ENCODE peak calls at places on chromosomes 13 and 19, in four cellular contexts. One of them, this sample, is unnamed. For H3K4me1, the result is how much of the 10 kb centered on the place peaks cover.

GRCh38 chr13:50401721-50402510 is 386.7 kb downstream of the KCNRG start:
- DNase-seq in lung: no peak
- DNase-seq in left ventricle myocardium inferior: no peak
- DNase-seq in testis: no peak
- DNase-seq in this sample: no peak

GRCh38 chr19:38039966-38040365 is 133.0 kb downstream of the SIPA1L3 start:
- DNase-seq in left ventricle myocardium inferior: no peak
- DNase-seq in lung: no peak
- DNase-seq in testis: no peak
- DNase-seq in this sample: no peak

GRCh38 chr19:35986664-35987570 is 8.1 kb upstream of the SDHAF1 start:
- DNase-seq in lung: peak
- DNase-seq in left ventricle myocardium inferior: peak
- DNase-seq in testis: peak
- DNase-seq in this sample: no peak

GRCh38 chr13:25111557-25111956 is 15.6 kb downstream of the PABPC3 start:
- DNase-seq in testis: no peak
- DNase-seq in left ventricle myocardium inferior: no peak
- DNase-seq in lung: no peak
- DNase-seq in this sample: no peak

GRCh38 chr19:14786421-14786851 is 8.1 kb upstream of the ADGRE2 start:
- DNase-seq in left ventricle myocardium inferior: no peak
- DNase-seq in testis: peak
- DNase-seq in lung: no peak
- DNase-seq in this sample: peak

GRCh38 chr13:75838366-75839017 is 202.4 kb downstream of the LMO7 start:
- DNase-seq in left ventricle myocardium inferior: no peak
- DNase-seq in lung: no peak
- DNase-seq in testis: no peak
- DNase-seq in this sample: peak

GRCh38 chr13:83819156-83819555 is 63.1 kb downstream of the SLITRK1 start:
- DNase-seq in lung: no peak
- DNase-seq in left ventricle myocardium inferior: no peak
- DNase-seq in testis: no peak
- DNase-seq in this sample: no peak

GRCh38 chr13:71055644-71056043 is 811.4 kb downstream of the DACH1 start:
- DNase-seq in left ventricle myocardium inferior: no peak
- DNase-seq in testis: no peak
- DNase-seq in lung: no peak
- DNase-seq in this sample: no peak

GRCh38 chr13:23709521-23709920 is 139.3 kb downstream of the TNFRSF19 start:
- DNase-seq in left ventricle myocardium inferior: no peak
- DNase-seq in lung: no peak
- DNase-seq in testis: no peak
- DNase-seq in this sample: no peak

GRCh38 chr13:72259528-72259927 is 392.5 kb upstream of the DACH1 start:
- DNase-seq in testis: no peak
- DNase-seq in left ventricle myocardium inferior: no peak
- DNase-seq in lung: no peak
- DNase-seq in this sample: no peak

GRCh38 chr13:112790735-112791641 is 101.2 kb downstream of the ATP11A start:
- DNase-seq in left ventricle myocardium inferior: no peak
- DNase-seq in lung: no peak
- DNase-seq in testis: no peak
- DNase-seq in this sample: no peak

GRCh38 chr13:76129305-76130040 is 493.3 kb downstream of the LMO7 start:
- DNase-seq in lung: no peak
- DNase-seq in left ventricle myocardium inferior: no peak
- DNase-seq in testis: no peak
- DNase-seq in this sample: no peak

GRCh38 chr19:49151339-49152217 is 3.6 kb downstream of the HRC start:
- DNase-seq in lung: peak
- DNase-seq in left ventricle myocardium inferior: peak
- DNase-seq in testis: peak
- DNase-seq in this sample: peak

GRCh38 chr19:33241530-33242101 is 16.0 kb upstream of the SLC7A10 start:
- DNase-seq in testis: no peak
- DNase-seq in lung: no peak
- DNase-seq in left ventricle myocardium inferior: no peak
- DNase-seq in this sample: no peak

GRCh38 chr13:76764429-76764828 is 121.8 kb downstream of the KCTD12 start:
- DNase-seq in testis: peak
- DNase-seq in left ventricle myocardium inferior: peak
- DNase-seq in lung: peak
- DNase-seq in this sample: no peak

GRCh38 chr13:97715763-97716162 is 237.7 kb upstream of the IPO5 start:
- DNase-seq in testis: no peak
- DNase-seq in left ventricle myocardium inferior: no peak
- DNase-seq in lung: no peak
- DNase-seq in this sample: no peak

GRCh38 chr19:58581227-58582141 is 8.3 kb upstream of the MZF1 start:
- DNase-seq in left ventricle myocardium inferior: peak
- DNase-seq in lung: peak
- DNase-seq in testis: peak
- DNase-seq in this sample: peak

GRCh38 chr13:80348750-80349149 is 7.8 kb upstream of the SPRY2 start:
- DNase-seq in left ventricle myocardium inferior: no peak
- DNase-seq in testis: no peak
- DNase-seq in lung: no peak
- DNase-seq in this sample: no peak

GRCh38 chr19:29117926-29118325 is 95.0 kb downstream of the UQCRFS1 start:
- DNase-seq in testis: no peak
- DNase-seq in left ventricle myocardium inferior: no peak
- DNase-seq in lung: no peak
- DNase-seq in this sample: no peak

GRCh38 chr13:98752111-98752941 is at the start of gene SLC15A1:
- DNase-seq in left ventricle myocardium inferior: no peak
- DNase-seq in lung: no peak
- DNase-seq in testis: no peak
- DNase-seq in this sample: no peak

GRCh38 chr19:51359294-51359693 is 6.9 kb downstream of the ETFB start:
- DNase-seq in lung: no peak
- DNase-seq in left ventricle myocardium inferior: no peak
- DNase-seq in testis: peak
- DNase-seq in this sample: no peak

GRCh38 chr13:83008496-83008895 is 873.8 kb downstream of the SLITRK1 start:
- DNase-seq in lung: no peak
- DNase-seq in left ventricle myocardium inferior: no peak
- DNase-seq in testis: no peak
- DNase-seq in this sample: no peak

GRCh38 chr13:67095621-67096020 is 134.5 kb downstream of the PCDH9 start:
- DNase-seq in testis: no peak
- DNase-seq in lung: no peak
- DNase-seq in left ventricle myocardium inferior: no peak
- DNase-seq in this sample: no peak

GRCh38 chr19:52734340-52734892 is 428 bp downstream of the ZNF611 start:
- DNase-seq in lung: no peak
- DNase-seq in testis: peak
- DNase-seq in left ventricle myocardium inferior: peak
- DNase-seq in this sample: peak

GRCh38 chr13:40026741-40027140 is 371.3 kb downstream of the COG6 start:
- DNase-seq in left ventricle myocardium inferior: no peak
- DNase-seq in lung: no peak
- DNase-seq in testis: no peak
- DNase-seq in this sample: no peak

GRCh38 chr19:2551172-2551863 is 75.4 kb downstream of the GADD45B start:
- DNase-seq in left ventricle myocardium inferior: no peak
- DNase-seq in lung: no peak
- DNase-seq in testis: no peak
- DNase-seq in this sample: no peak

GRCh38 chr13:56893843-56894242 is 246.9 kb upstream of the PRR20A start:
- DNase-seq in left ventricle myocardium inferior: no peak
- DNase-seq in testis: no peak
- DNase-seq in lung: no peak
- DNase-seq in this sample: no peak

GRCh38 chr13:75372517-75372916 is 109.5 kb downstream of the TBC1D4 start:
- DNase-seq in testis: no peak
- DNase-seq in lung: no peak
- DNase-seq in left ventricle myocardium inferior: no peak
- DNase-seq in this sample: peak

GRCh38 chr13:45996631-45997030 is 55.9 kb downstream of the ZC3H13 start:
- DNase-seq in lung: no peak
- DNase-seq in testis: no peak
- DNase-seq in left ventricle myocardium inferior: no peak
- DNase-seq in this sample: no peak

DNA sequence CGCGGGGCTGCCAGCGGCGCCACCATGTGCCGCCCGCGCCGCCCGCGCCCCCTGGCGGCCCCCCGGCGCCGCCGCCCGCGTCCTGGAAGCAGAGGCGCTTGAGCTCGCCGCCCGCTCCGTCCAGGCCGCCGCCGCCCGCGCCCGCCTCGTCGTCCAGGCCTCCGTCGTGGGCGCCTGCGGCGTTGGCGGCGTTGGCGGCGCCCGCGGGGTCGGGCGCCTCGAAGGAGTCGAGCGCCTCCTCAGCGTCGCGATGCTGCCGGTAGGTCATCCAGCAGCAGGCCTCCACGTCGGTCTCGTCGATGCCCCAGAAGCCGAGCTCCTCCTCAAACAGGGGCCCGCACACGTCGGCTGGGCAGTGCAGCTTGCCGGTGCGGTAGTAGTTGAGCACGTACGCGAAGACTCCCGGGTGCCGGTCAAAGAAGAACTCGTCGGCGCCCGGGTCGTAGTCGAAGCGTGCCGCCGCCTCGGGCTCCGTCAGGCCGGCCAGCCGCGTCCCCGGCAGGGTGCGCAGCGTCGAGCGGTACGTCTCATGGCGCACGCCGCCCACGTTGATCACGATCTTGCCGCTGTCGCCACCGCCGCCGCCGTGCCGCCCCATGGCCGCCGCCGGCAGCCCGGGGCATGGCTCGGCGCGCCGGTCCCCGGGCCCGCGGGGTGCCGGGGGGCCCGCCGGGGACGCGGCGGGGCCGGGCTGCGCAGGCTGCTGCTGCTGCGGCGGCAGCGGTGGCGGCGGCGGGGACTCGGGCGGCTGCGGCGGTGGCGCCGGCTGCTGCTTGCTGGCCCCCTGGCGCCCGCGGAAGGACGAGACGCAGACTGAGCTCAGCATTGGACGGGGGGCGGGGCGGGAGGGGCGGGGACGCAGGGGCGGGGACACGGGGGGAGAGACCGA is 676 bp downstream of the KCNC3 start:
- DNase-seq in testis: no peak
- DNase-seq in lung: no peak
- DNase-seq in left ventricle myocardium inferior: no peak
- DNase-seq in this sample: no peak
- H3K4me3 ChIP-seq in testis: peak
- H3K4me3 ChIP-seq in lung: peak
- H3K4me3 ChIP-seq in left ventricle myocardium inferior: peak
- H3K4me3 ChIP-seq in this sample: peak

GRCh38 chr19:31718898-31719297 is 369.7 kb upstream of the TSHZ3 start:
- DNase-seq in lung: no peak
- DNase-seq in testis: no peak
- DNase-seq in left ventricle myocardium inferior: no peak
- DNase-seq in this sample: no peak

GRCh38 chr19:31718041-31718440 is 368.8 kb upstream of the TSHZ3 start:
- DNase-seq in testis: no peak
- DNase-seq in left ventricle myocardium inferior: no peak
- DNase-seq in lung: no peak
- DNase-seq in this sample: no peak

GRCh38 chr19:31715249-31715944 is 366.2 kb upstream of the TSHZ3 start:
- DNase-seq in left ventricle myocardium inferior: no peak
- DNase-seq in lung: no peak
- DNase-seq in testis: no peak
- DNase-seq in this sample: no peak

DNA sequence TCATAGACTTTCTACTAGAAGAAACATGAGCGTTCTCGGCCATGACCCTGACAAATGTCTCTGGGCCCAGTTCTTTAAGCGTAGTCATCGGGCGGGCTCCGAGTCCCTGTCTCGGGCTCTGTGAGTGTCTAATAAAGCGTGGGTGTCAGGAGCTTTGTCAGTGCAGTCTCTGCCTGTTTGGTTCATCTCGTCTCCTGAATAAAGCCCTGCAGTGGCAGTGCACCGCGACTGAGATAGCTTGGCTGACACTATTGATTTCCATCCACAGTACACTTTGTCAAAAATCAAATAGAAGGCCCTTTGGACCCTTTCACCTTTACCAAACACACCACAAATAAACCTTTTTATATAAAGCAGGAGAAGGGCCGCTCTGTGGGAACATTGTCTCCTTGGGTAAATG is 368.1 kb upstream of the TSHZ3 start:
- DNase-seq in lung: no peak
- DNase-seq in testis: no peak
- DNase-seq in left ventricle myocardium inferior: no peak
- DNase-seq in this sample: no peak
- H3K4me1 ChIP-seq in lung: under half
- H3K4me1 ChIP-seq in testis: under half
- H3K4me1 ChIP-seq in left ventricle myocardium inferior: under half
- H3K4me1 ChIP-seq in this sample: under half

DNA sequence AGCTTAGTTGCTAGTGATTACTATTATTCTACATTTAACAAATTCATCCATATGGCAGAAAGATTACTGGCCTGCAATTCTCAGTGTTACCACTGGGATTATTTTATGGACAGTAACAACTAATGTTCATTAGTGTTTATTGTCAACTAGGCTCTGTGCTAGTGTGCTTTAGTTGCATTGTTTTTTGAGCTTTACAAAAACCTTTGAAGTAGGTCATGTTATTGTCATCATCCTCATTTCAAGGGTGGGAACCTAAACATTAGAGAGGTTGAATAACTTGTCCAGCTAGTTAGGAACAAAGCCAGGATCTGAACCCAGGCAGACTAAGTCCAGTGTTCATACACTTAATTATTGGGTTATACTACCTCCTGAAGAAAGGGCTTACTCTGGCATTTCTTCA is 27.8 kb upstream of the TDRD3 start:
- DNase-seq in lung: no peak
- DNase-seq in left ventricle myocardium inferior: no peak
- DNase-seq in testis: no peak
- DNase-seq in this sample: no peak
- TF ChIP-seq CTCF in lung: no peak
- TF ChIP-seq CTCF in left ventricle myocardium inferior: peak
- TF ChIP-seq CTCF in testis: peak
- TF ChIP-seq CTCF in this sample: peak

GRCh38 chr13:44899967-44900366 is 89.3 kb downstream of the NUFIP1 start:
- DNase-seq in lung: no peak
- DNase-seq in left ventricle myocardium inferior: no peak
- DNase-seq in testis: no peak
- DNase-seq in this sample: no peak
- H3K4me3 ChIP-seq in lung: no peak
- H3K4me3 ChIP-seq in left ventricle myocardium inferior: no peak
- H3K4me3 ChIP-seq in testis: no peak
- H3K4me3 ChIP-seq in this sample: no peak